ENCODE peak calls at places on chromosomes 4 and X, in six cellular contexts. F is body of pancreas, Y is HCT116, N is sigmoid colon, J is stomach, Q is suprapubic skin. R is an unnamed sample.
A peak's percentile ranks its signal among the peaks of the same experiment; 100 is the strongest.

GRCh38 chr4:86593726-86594558 is at the start of gene PTPN13:
- DNase-seq in F (peak; percentile 100), Y (peak; percentile 97), N (peak; percentile 99), J (peak; percentile 98), Q (peak; percentile 96), R (peak; percentile 71)

GRCh38 chrX:138897621-138898492 is 186.3 kb upstream of the FGF13 start:
- DNase-seq in F (no peak), Y (no peak), N (no peak), J (no peak), Q (no peak), R (no peak)

GRCh38 chr4:36533944-36534343 is 252.5 kb downstream of the DTHD1 start:
- DNase-seq in F (no peak), Y (no peak), N (no peak), J (no peak), Q (no peak), R (no peak)

GRCh38 chr4:1721666-1722550 is 587 bp downstream of the TACC3 start:
- DNase-seq in F (no peak), Y (no peak), N (no peak), J (no peak), Q (no peak), R (no peak)

GRCh38 chr4:65791111-65791806 is 121.0 kb upstream of the EPHA5 start:
- DNase-seq in F (no peak), Y (no peak), N (no peak), J (no peak), Q (no peak), R (no peak)

GRCh38 chrX:118807151-118808017 is 16.2 kb upstream of the ZCCHC12 start:
- DNase-seq in F (peak; percentile 47), Y (peak; percentile 15), N (no peak), J (peak; percentile 35), Q (no peak), R (no peak)

GRCh38 chrX:57821703-57822375 is 88.4 kb downstream of the ZXDA start:
- DNase-seq in F (peak; percentile 29), Y (peak; percentile 48), N (no peak), J (no peak), Q (no peak), R (peak; percentile 7)

GRCh38 chr4:118270492-118270891 is 82.3 kb downstream of the PRSS12 start:
- DNase-seq in F (no peak), Y (peak; percentile 35), N (no peak), J (no peak), Q (no peak), R (no peak)

GRCh38 chr4:173040200-173040599 is 128.4 kb upstream of the GALNT7 start:
- DNase-seq in F (peak; percentile 84), Y (no peak), N (no peak), J (no peak), Q (no peak), R (no peak)

GRCh38 chrX:40081679-40082068 is 16.1 kb downstream of the BCOR start:
- DNase-seq in F (no peak), Y (no peak), N (no peak), J (no peak), Q (no peak), R (no peak)

GRCh38 chr4:185512516-185512915 is 22.8 kb downstream of the PDLIM3 start:
- DNase-seq in F (no peak), Y (no peak), N (no peak), J (no peak), Q (no peak), R (no peak)

GRCh38 chr4:104938624-104939023 is 208.1 kb upstream of the TET2 start:
- DNase-seq in F (no peak), Y (no peak), N (no peak), J (no peak), Q (no peak), R (no peak)

GRCh38 chrX:70132877-70133302 is 357 bp upstream of the IGBP1 start:
- DNase-seq in F (no peak), Y (no peak), N (no peak), J (no peak), Q (no peak), R (no peak)

GRCh38 chr4:52711271-52711670 is 40.0 kb downstream of the ERVMER34-1 start:
- DNase-seq in F (no peak), Y (no peak), N (no peak), J (peak; percentile 29), Q (no peak), R (no peak)

GRCh38 chrX:23784487-23785301 is 1.7 kb downstream of the SAT1 start:
- DNase-seq in F (peak; percentile 25), Y (no peak), N (no peak), J (no peak), Q (no peak), R (no peak)

GRCh38 chr4:55358668-55359067 is 12.6 kb downstream of the SRD5A3 start:
- DNase-seq in F (no peak), Y (peak; percentile 50), N (no peak), J (no peak), Q (no peak), R (no peak)

GRCh38 chrX:41781500-41781899 is 57.5 kb downstream of the GPR82 start:
- DNase-seq in F (no peak), Y (peak; percentile 31), N (no peak), J (no peak), Q (no peak), R (no peak)

GRCh38 chr4:52550186-52550585 is 108.9 kb downstream of the USP46 start:
- DNase-seq in F (no peak), Y (no peak), N (no peak), J (no peak), Q (no peak), R (no peak)

GRCh38 chr4:142307857-142308256 is 538.2 kb downstream of the INPP4B start:
- DNase-seq in F (no peak), Y (no peak), N (no peak), J (no peak), Q (no peak), R (no peak)

GRCh38 chrX:12993823-12994222 is 18.9 kb downstream of the TMSB4X start:
- DNase-seq in F (no peak), Y (no peak), N (no peak), J (no peak), Q (no peak), R (no peak)
- TF ChIP-seq POLR2A in F (no peak), Y (no peak), N (no peak), J (no peak), Q (no peak), R (no peak)

DNA sequence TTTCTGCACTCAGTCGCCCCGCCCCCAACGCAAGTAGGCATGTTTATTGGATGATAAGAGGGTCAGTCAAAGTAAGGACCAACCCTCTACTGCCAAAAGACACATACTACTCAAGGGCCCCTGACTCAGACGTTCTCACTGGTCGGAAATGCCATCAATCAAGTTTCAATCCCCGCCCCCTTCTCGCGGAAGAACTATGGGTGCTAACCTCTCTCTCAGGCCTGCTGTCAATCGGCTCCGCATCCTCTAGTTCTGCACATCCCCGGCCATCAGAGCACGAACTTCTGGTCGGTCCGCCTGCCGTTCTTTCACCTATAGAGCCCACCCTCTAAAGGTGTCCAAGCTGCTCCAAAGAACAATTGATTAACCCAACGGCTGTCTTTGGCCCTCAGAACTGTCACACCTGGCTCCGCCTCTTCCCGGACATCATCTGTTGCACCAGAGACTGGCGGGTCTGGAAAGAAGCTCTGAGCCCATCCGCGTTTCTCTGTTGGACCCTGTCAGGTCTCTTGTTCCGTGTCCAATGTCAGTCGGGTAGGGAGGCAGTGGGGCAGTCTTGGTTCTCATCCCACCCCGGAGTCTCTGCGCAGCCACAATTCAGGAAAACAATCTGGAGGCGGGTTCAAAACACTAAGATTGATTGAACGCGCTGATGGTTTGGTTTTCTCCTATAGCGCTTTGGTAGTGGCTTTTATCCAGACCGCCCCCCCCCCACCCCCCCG is 15.2 kb downstream of the NDUFB11 start:
- DNase-seq in F (peak; percentile 93), Y (peak; percentile 88), N (peak; percentile 96), J (peak; percentile 93), Q (peak; percentile 92), R (peak; percentile 12)
- TF ChIP-seq POLR2A in F (peak; percentile 58), Y (no peak), N (no peak), J (no peak), Q (no peak), R (peak; percentile 40)

GRCh38 chrX:46840946-46841740 is 4.3 kb downstream of the RP2 start:
- DNase-seq in F (peak; percentile 21), Y (no peak), N (no peak), J (no peak), Q (no peak), R (no peak)

GRCh38 chrX:46838974-46839480 is 2.2 kb downstream of the RP2 start:
- DNase-seq in F (no peak), Y (no peak), N (no peak), J (no peak), Q (no peak), R (no peak)

GRCh38 chrX:46837543-46838481 is 969 bp downstream of the RP2 start:
- DNase-seq in F (no peak), Y (no peak), N (no peak), J (no peak), Q (no peak), R (no peak)

GRCh38 chrX:46838482-46838857 is 1.6 kb downstream of the RP2 start:
- DNase-seq in F (no peak), Y (no peak), N (no peak), J (no peak), Q (no peak), R (no peak)

DNA sequence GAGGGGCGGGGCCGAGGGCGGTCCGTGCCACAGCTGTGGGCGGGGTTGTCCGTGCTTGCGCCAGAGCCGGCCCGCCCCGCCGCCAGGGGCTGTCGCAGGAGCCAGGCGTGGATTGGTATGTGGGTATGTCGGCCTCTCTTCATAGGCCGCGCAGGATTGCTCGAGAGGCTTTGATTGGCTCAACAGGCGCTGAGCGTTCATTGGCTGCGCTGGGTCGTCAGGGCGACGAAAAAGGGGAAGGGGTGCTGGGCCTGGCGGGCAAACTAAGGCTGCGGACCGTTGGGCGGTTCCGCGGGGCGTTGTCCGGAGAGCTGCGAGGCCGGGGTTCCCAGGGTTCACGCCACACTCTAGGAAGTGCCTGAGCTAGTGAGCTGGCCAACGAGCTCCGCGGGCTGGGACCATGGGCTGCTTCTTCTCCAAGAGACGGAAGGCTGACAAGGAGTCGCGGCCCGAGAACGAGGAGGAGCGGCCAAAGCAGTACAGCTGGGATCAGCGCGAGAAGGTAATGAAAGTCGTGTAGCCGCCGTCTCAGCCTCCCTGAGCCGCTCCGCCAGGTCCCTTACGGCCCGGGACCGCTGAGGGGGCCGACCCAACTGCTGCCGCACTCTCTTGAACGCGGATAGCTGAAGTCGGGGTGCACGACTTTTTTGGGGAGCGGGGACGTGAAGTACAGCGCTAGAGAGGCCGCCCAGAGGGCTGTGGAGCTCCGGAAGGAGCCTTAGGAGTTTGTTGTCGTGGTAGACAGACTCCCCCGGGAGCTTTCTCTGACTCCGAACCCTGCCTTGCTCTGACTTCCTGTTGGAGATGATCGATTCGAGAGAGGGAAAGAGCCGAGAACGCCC is at the start of gene RP2:
- DNase-seq in F (peak; percentile 91), Y (peak; percentile 83), N (peak; percentile 96), J (peak; percentile 90), Q (peak; percentile 94), R (peak; percentile 42)
- TF ChIP-seq POLR2A in F (peak; percentile 85), Y (peak; percentile 46), N (peak; percentile 82), J (peak; percentile 79), Q (no peak), R (peak; percentile 82)

DNA sequence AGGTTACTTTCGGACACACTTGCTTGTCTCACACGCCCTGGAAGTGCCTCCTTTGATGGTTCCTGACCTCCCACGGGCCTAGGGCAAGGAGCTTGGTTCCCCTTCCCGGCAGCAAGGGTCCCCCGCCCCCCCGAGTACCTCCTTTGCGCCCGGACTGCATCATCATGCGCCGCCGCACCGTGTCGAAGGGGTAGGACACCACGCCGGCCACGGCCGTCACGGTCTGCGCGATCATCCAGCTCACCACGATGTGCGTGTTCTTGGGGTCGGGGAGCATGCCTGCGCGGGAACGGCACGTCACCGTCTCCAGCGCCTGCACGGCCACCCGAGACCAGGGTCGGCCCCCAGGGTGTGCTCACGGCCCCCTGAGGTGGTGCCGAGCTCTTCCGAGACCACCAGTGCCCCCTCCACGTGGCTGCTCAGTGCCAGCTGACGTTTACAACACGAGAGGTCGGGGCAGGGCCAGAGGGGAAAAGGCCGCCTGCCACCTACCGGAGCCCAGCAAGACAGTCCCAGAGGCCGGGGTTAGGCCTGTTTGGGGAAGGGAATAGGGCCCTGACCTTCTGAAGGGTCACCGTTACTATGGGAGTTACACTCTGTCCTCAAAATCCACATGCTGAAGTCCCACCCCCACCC is 4.7 kb downstream of the SLC25A6 start:
- DNase-seq in F (no peak), Y (no peak), N (peak; percentile 65), J (no peak), Q (no peak), R (no peak)
- TF ChIP-seq POLR2A in F (no peak), Y (no peak), N (no peak), J (no peak), Q (no peak), R (no peak)

R was measured in H54.